ENCODE peak calls at places on chromosomes 12 and 14, in five cellular contexts. R is nucleus accumbens; V is stimulated activated CD4-positive, alpha-beta T cell treated with anti-CD3 and anti-CD28 coated beads, Interleukin-2, amount 100 ng/mL, for 24 hours; F is stimulated activated CD8-positive, alpha-beta memory T cell treated with anti-CD3 and anti-CD28 coated beads, Interleukin-2, amount 100 ng/mL, for 1 hour; C is lung. I is an unnamed sample.

GRCh38 chr14:96037891-96038557 is 1.1 kb upstream of the C14orf132 start:
- DNase-seq in F (no peak), R (no peak), V (no peak), C (peak; percentile 83), I (no peak)

GRCh38 chr12:119780786-119781434 is 96.2 kb downstream of the CIT start:
- DNase-seq in V (peak; percentile 8), C (peak; percentile 56), R (peak; percentile 23), F (no peak), I (no peak)

GRCh38 chr12:122984612-122985358 is 4.3 kb downstream of the ARL6IP4 start:
- DNase-seq in R (peak; percentile 11), F (no peak), C (no peak), V (no peak), I (no peak)

GRCh38 chr12:31768046-31768445 is 39.2 kb upstream of the AMN1 start:
- DNase-seq in V (no peak), R (no peak), C (no peak), F (no peak), I (no peak)

GRCh38 chr12:121858662-121859572 is at the start of gene HPD:
- DNase-seq in R (no peak), V (no peak), C (peak; percentile 47), F (no peak), I (no peak)

GRCh38 chr14:34059037-34059924 is 108.4 kb upstream of the EGLN3 start:
- DNase-seq in F (no peak), V (no peak), R (no peak), C (peak; percentile 16), I (no peak)

GRCh38 chr12:50234347-50234746 is 49.0 kb downstream of the LIMA1 start:
- DNase-seq in C (no peak), V (peak; percentile 24), F (no peak), R (no peak), I (no peak)

GRCh38 chr14:71931492-71932228 is 569 bp upstream of the RGS6 start:
- DNase-seq in F (no peak), R (peak; percentile 27), V (peak; percentile 26), C (no peak), I (no peak)

GRCh38 chr12:91053951-91054715 is 3.7 kb downstream of the KERA start:
- DNase-seq in R (no peak), F (no peak), V (no peak), C (no peak), I (no peak)

GRCh38 chr12:124371970-124372555 is 77.2 kb downstream of the RFLNA start:
- DNase-seq in R (no peak), V (no peak), C (no peak), F (no peak), I (no peak)

GRCh38 chr14:55446127-55446736 is 5.8 kb upstream of the TBPL2 start:
- DNase-seq in V (peak; percentile 58), C (peak; percentile 65), R (peak; percentile 37), F (no peak), I (peak; percentile 80)

GRCh38 chr14:90758959-90759358 is 57.3 kb downstream of the TTC7B start:
- DNase-seq in R (peak; percentile 43), C (no peak), F (no peak), V (peak; percentile 32), I (no peak)

GRCh38 chr12:1947081-1947480 is 28.6 kb upstream of the CACNA2D4 start:
- DNase-seq in R (no peak), C (no peak), F (no peak), V (no peak), I (no peak)

GRCh38 chr14:67537736-67538135 is 4.6 kb downstream of the PLEKHH1 start:
- DNase-seq in F (no peak), R (no peak), V (no peak), C (no peak), I (no peak)

GRCh38 chr12:51887476-51888315 is at the start of gene ANKRD33:
- DNase-seq in R (no peak), C (no peak), F (no peak), V (peak; percentile 24), I (no peak)

GRCh38 chr14:69879175-69880047 is at the start of gene SMOC1:
- DNase-seq in F (no peak), V (peak; percentile 66), C (no peak), R (peak; percentile 37), I (peak; percentile 69)

GRCh38 chr12:31004666-31005065 is 69.0 kb upstream of the DDX11 start:
- DNase-seq in V (no peak), F (no peak), R (no peak), C (no peak), I (peak; percentile 5)

GRCh38 chr14:22379727-22380126 is 209.3 kb downstream of the DAD1 start:
- DNase-seq in F (no peak), C (no peak), V (no peak), R (no peak), I (no peak)

GRCh38 chr12:55057466-55057865 is 37.7 kb downstream of the NEUROD4 start:
- DNase-seq in V (no peak), F (no peak), C (no peak), R (no peak), I (peak; percentile 56)

GRCh38 chr12:7101047-7101693 is 7.8 kb downstream of the C1RL start:
- DNase-seq in V (no peak), R (no peak), C (no peak), F (no peak), I (no peak)

GRCh38 chr14:101060171-101060601 is 156.7 kb upstream of the RTL1 start:
- DNase-seq in F (no peak), R (no peak), C (no peak), V (no peak), I (no peak)

GRCh38 chr12:28988384-28988704 is 160.7 kb upstream of the FAR2 start:
- DNase-seq in F (no peak), C (no peak), R (no peak), V (no peak), I (no peak)

GRCh38 chr12:32549675-32550079 is 129.4 kb upstream of the DNM1L start:
- DNase-seq in V (no peak), R (peak; percentile 46), C (no peak), F (no peak), I (no peak)

GRCh38 chr12:26379777-26380467 is 184.5 kb downstream of the SSPN start:
- DNase-seq in F (no peak), V (no peak), R (no peak), C (no peak), I (no peak)

GRCh38 chr12:47816646-47817271 is 2.9 kb downstream of the HDAC7 start:
- DNase-seq in V (no peak), R (no peak), F (no peak), C (no peak), I (no peak)

GRCh38 chr12:33752854-33753253 is 269.4 kb upstream of the ALG10 start:
- DNase-seq in C (no peak), V (no peak), F (no peak), R (no peak), I (no peak)

GRCh38 chr12:86261142-86261541 is 5.0 kb upstream of the MGAT4C start:
- DNase-seq in V (no peak), F (no peak), R (no peak), C (no peak), I (no peak)

GRCh38 chr12:68861890-68862289 is 53.9 kb downstream of the MDM2 start:
- DNase-seq in C (no peak), V (no peak), F (no peak), R (no peak), I (no peak)

GRCh38 chr12:122067966-122068365 is 10.6 kb upstream of the MLXIP start:
- DNase-seq in R (no peak), V (peak; percentile 40), C (no peak), F (no peak), I (peak; percentile 18)

GRCh38 chr14:51321036-51321435 is 81.0 kb downstream of the TMX1 start:
- DNase-seq in C (no peak), F (no peak), V (no peak), R (no peak), I (no peak)

GRCh38 chr14:36751116-36751515 is 89.5 kb downstream of the PAX9 start:
- DNase-seq in F (no peak), R (no peak), V (no peak), C (no peak), I (no peak)

GRCh38 chr12:68743416-68743815 is 2.6 kb upstream of the SLC35E3 start:
- DNase-seq in V (no peak), C (no peak), F (no peak), R (no peak), I (no peak)

GRCh38 chr12:123772074-123772473 is 10.0 kb downstream of the DNAH10 start:
- DNase-seq in C (no peak), V (no peak), R (no peak), F (no peak), I (no peak)

GRCh38 chr12:108099085-108099484 is 30.0 kb upstream of the WSCD2 start:
- DNase-seq in C (no peak), F (no peak), R (no peak), V (no peak), I (no peak)